ENCODE peak calls at places on chromosomes 1 and 21, in four cellular contexts. I is sigmoid colon; N is CD8-positive, alpha-beta T cell; A is right atrium auricular region. W is an unnamed sample.

GRCh38 chr1:15446212-15446611 is 8.0 kb downstream of the CTRC start:
- DNase-seq in I (no peak), N (no peak), A (no peak), W (no peak)

GRCh38 chr1:69523032-69523431 is 44.7 kb upstream of the LRRC7 start:
- DNase-seq in I (no peak), N (no peak), A (no peak), W (no peak)

GRCh38 chr21:35366348-35367085 is 317.4 kb upstream of the RUNX1 start:
- DNase-seq in I (peak; percentile 72), N (no peak), A (no peak), W (no peak)

GRCh38 chr1:243842154-243842553 is 7.9 kb downstream of the AKT3 start:
- DNase-seq in I (no peak), N (no peak), A (no peak), W (no peak)

GRCh38 chr21:14086553-14086952 is 124.2 kb downstream of the LIPI start:
- DNase-seq in I (no peak), N (no peak), A (no peak), W (no peak)

GRCh38 chr1:2230781-2231666 is 2.9 kb downstream of the SKI start:
- DNase-seq in I (no peak), N (peak; percentile 37), A (no peak), W (peak; percentile 83)

GRCh38 chr1:207031632-207032258 is 811 bp downstream of the C1orf116 start:
- DNase-seq in I (no peak), N (no peak), A (no peak), W (no peak)

GRCh38 chr21:42239556-42239955 is 20.6 kb downstream of the ABCG1 start:
- DNase-seq in I (no peak), N (no peak), A (no peak), W (no peak)

GRCh38 chr1:231844986-231845502 is 218.5 kb downstream of the DISC1 start:
- DNase-seq in I (no peak), N (no peak), A (no peak), W (peak; percentile 71)

GRCh38 chr1:146032613-146033219 is 11.2 kb upstream of the HJV start:
- DNase-seq in I (no peak), N (no peak), A (no peak), W (no peak)

GRCh38 chr1:207826557-207827487 is 75.0 kb downstream of the CD46 start:
- DNase-seq in I (peak; percentile 77), N (no peak), A (no peak), W (peak; percentile 83)

GRCh38 chr1:157774412-157774811 is 2.5 kb downstream of the FCRL2 start:
- DNase-seq in I (no peak), N (no peak), A (no peak), W (no peak)

GRCh38 chr1:58013237-58013636 is 533.3 kb downstream of the OMA1 start:
- DNase-seq in I (no peak), N (no peak), A (no peak), W (no peak)

DNA sequence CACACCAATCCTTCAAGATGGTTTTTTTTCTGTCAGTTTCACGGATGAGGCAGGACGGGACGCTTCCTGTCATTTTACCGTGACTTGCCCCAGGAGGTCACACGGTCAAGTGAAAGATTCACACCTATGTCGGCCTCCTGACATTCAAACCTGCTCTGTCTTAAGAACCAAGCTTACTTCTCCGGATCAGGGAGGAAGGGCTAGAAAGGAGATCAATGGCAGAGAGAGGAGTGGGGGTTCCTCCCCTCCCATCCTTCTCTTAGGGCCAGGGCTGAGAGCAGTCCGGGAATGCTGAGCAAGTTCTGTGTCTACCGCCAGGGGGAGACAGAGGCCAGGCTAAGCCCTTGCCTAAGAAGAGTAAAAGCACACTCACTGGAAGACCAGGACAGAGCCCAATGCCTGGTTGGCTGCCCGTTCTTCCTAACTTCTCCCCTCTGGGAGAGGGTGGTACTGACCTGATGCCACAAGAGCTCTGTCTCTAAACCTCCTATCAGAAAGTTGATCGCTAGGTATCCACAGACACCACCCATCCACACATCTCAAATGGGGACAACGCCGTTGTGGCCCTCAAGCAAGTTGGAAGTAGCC is 1.1 kb upstream of the PPM1J start:
- DNase-seq in I (peak; percentile 94), N (peak; percentile 65), A (peak; percentile 90), W (peak; percentile 90)
- H3K27ac ChIP-seq in I (peak overlapping the region; percentile 61), N (peak overlapping the region; percentile 10), A (peak overlapping the region; percentile 75), W (no peak overlapping the region)

DNA sequence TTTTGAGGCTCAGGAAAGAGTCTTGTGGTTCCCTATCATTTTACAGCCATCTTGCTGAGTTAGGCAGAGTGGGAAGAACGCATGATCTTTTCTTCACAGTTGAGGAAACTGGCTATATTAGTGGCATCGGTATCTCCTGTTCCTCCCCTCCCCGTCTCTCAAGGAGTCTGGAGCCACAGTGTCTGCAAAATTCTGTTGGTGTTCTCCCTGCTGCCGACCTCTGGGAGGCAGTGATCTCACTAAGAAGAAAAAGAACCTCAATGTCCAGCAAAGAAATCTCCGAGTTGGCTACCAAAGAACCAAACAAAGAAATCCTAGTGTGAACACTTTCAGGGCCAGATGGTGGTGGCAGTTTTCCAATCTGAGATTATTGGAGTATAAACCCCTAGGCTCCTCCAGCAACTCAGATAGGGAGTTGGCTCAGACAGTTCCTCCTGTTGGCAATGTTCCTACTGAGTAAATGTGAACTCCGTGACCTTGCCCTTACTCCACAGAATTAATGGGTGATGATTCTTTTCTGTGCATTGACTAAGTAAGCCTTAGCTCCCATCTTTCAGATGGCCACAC is 41.2 kb downstream of the PRAMEF20 start:
- DNase-seq in I (no peak), N (no peak), A (no peak), W (no peak)
- H3K27ac ChIP-seq in I (no peak overlapping the region), N (no peak overlapping the region), A (no peak overlapping the region), W (no peak overlapping the region)

DNA sequence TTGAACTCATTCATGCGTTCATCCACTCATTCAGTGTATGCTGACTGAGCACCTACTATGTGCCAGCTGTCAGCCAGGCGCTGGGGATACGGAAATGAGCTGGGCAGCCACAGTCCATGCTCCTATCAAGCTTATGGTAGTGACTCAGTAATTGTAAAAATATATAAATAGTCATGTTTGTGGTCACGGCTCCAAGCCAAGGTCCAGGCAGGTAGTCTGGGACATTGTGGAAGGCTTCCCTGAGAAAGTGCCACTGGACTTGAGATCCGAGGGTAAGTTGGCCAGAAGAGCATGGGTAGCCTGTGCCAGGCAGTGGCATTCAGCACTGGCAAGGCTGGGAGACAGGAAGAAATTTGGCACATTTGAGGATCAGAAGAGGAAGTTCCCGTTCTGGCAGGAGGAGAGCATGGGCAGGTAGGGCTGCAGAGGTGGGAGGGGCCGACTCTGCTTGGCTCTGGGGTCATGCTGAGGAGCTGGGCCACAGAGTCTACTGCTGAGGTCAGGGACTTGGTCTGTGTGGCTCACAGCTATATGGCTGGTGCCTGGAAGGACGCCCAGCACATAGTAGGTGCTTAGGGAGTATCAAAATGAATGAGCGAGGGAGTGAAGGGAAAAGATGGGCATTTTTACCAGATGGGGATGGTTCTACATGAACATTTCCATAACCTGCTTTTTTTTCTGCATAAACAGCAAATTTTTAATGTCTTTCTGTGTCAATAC is 6.9 kb downstream of the PTPRF start:
- DNase-seq in I (no peak), N (no peak), A (no peak), W (peak; percentile 57)
- H3K27ac ChIP-seq in I (peak overlapping the region; percentile 51), N (no peak overlapping the region), A (no peak overlapping the region), W (no peak overlapping the region)

GRCh38 chr1:185054365-185055060 is 9.2 kb downstream of the RNF2 start:
- DNase-seq in I (no peak), N (no peak), A (no peak), W (no peak)

GRCh38 chr1:185059950-185060571 is 14.7 kb downstream of the RNF2 start:
- DNase-seq in I (no peak), N (no peak), A (no peak), W (no peak)

GRCh38 chr1:185058103-185058502 is 12.7 kb downstream of the RNF2 start:
- DNase-seq in I (no peak), N (no peak), A (no peak), W (no peak)

GRCh38 chr1:185062710-185063370 is 17.5 kb downstream of the RNF2 start:
- DNase-seq in I (no peak), N (no peak), A (no peak), W (no peak)

GRCh38 chr1:185058886-185059285 is 13.5 kb downstream of the RNF2 start:
- DNase-seq in I (no peak), N (no peak), A (no peak), W (no peak)
- H3K27ac ChIP-seq in I (no peak overlapping the region), N (no peak overlapping the region), A (no peak overlapping the region), W (no peak overlapping the region)

GRCh38 chr1:8014381-8014988 is 11.6 kb downstream of the ERRFI1 start:
- DNase-seq in I (no peak), N (no peak), A (no peak), W (no peak)

GRCh38 chr1:8013800-8014199 is 12.3 kb downstream of the ERRFI1 start:
- DNase-seq in I (no peak), N (no peak), A (no peak), W (no peak)

GRCh38 chr1:8011923-8012858 is 13.9 kb downstream of the ERRFI1 start:
- DNase-seq in I (no peak), N (no peak), A (no peak), W (no peak)

GRCh38 chr1:8012955-8013354 is 13.2 kb downstream of the ERRFI1 start:
- DNase-seq in I (no peak), N (no peak), A (no peak), W (no peak)

GRCh38 chr1:8013399-8013798 is 12.7 kb downstream of the ERRFI1 start:
- DNase-seq in I (no peak), N (no peak), A (no peak), W (no peak)
- H3K27ac ChIP-seq in I (no peak overlapping the region), N (no peak overlapping the region), A (no peak overlapping the region), W (no peak overlapping the region)